ENCODE peak calls at places on chromosomes 1 and 21, in four cellular contexts. Y is AG08396, Q is ovary, L is cardiac fibroblast. H is an unnamed sample.

GRCh38 chr1:31938184-31938975 is at the start of gene PTP4A2:
- DNase-seq in Y (peak; percentile 98), Q (peak; percentile 95), L (peak; percentile 98), H (peak; percentile 100)

GRCh38 chr1:225508538-225509375 is 80.9 kb upstream of the LBR start:
- DNase-seq in Y (peak; percentile 80), Q (no peak), L (peak; percentile 97), H (no peak)

GRCh38 chr1:6497215-6497866 is 5.9 kb upstream of the PLEKHG5 start:
- DNase-seq in Y (peak; percentile 81), Q (peak; percentile 63), L (peak; percentile 58), H (peak; percentile 92)

GRCh38 chr21:33028759-33029511 is 3.2 kb downstream of the OLIG2 start:
- DNase-seq in Y (peak; percentile 14), Q (no peak), L (no peak), H (no peak)

GRCh38 chr1:23578311-23578996 is 19.2 kb upstream of the ID3 start:
- DNase-seq in Y (no peak), Q (no peak), L (no peak), H (no peak)

GRCh38 chr1:11499825-11500331 is 20.9 kb downstream of the DISP3 start:
- DNase-seq in Y (no peak), Q (no peak), L (no peak), H (peak; percentile 47)

GRCh38 chr1:34656706-34657105 is 98.1 kb upstream of the GJB5 start:
- DNase-seq in Y (no peak), Q (no peak), L (no peak), H (no peak)

GRCh38 chr1:37575692-37576091 is 19.0 kb downstream of the DNALI1 start:
- DNase-seq in Y (no peak), Q (no peak), L (no peak), H (no peak)

GRCh38 chr1:202860744-202861419 is 28.1 kb downstream of the RABIF start:
- DNase-seq in Y (peak; percentile 62), Q (no peak), L (peak; percentile 18), H (peak; percentile 83)

GRCh38 chr1:151513626-151514101 is 2.5 kb downstream of the CGN start:
- DNase-seq in Y (no peak), Q (no peak), L (no peak), H (peak; percentile 64)

GRCh38 chr1:233496940-233497456 is 116.9 kb upstream of the KCNK1 start:
- DNase-seq in Y (no peak), Q (no peak), L (no peak), H (no peak)

GRCh38 chr1:160637821-160638539 is 8.9 kb downstream of the SLAMF1 start:
- DNase-seq in Y (no peak), Q (no peak), L (peak; percentile 34), H (no peak)

GRCh38 chr1:214234635-214235025 is 46.3 kb upstream of the SMYD2 start:
- DNase-seq in Y (no peak), Q (no peak), L (peak; percentile 3), H (no peak)

GRCh38 chr1:10721381-10722321 is 74.8 kb downstream of the CASZ1 start:
- DNase-seq in Y (no peak), Q (no peak), L (no peak), H (no peak)

H was measured in SK-N-SH.